ENCODE peak calls at places on chromosome 17, in six cellular contexts. Q is Kasumi-1; V is AG20443; R is C1 segment of cervical spinal cord; A is SW480; F is CD4-positive, CD25-positive, alpha-beta regulatory T cell. S is an unnamed sample.

GRCh38 chr17:76868176-76868668 is at the start of gene MGAT5B:
- DNase-seq in F (peak; percentile 71), V (peak; percentile 96), A (peak; percentile 73), Q (peak; percentile 67), R (peak; percentile 13), S (no peak)

GRCh38 chr17:17757391-17757791 is 76.1 kb downstream of the RAI1 start:
- DNase-seq in V (no peak), R (no peak), Q (peak; percentile 55), A (no peak), F (peak; percentile 80), S (no peak)

GRCh38 chr17:75720656-75721462 is at the start of gene ITGB4:
- DNase-seq in R (peak; percentile 48), A (peak; percentile 95), V (peak; percentile 52), Q (no peak), F (peak; percentile 73), S (no peak)

GRCh38 chr17:77033892-77034404 is 106.8 kb upstream of the SEC14L1 start:
- DNase-seq in R (no peak), Q (no peak), A (no peak), F (no peak), V (no peak), S (no peak)

GRCh38 chr17:40075216-40076100 is 12.7 kb downstream of the THRA start:
- DNase-seq in V (peak; percentile 70), A (no peak), Q (peak; percentile 77), F (peak; percentile 69), R (peak; percentile 75), S (no peak)

GRCh38 chr17:1206016-1206787 is 26.4 kb upstream of the ABR start:
- DNase-seq in F (no peak), V (no peak), R (no peak), Q (no peak), A (no peak), S (no peak)

GRCh38 chr17:17626840-17627239 is 35.3 kb upstream of the PEMT start:
- DNase-seq in R (no peak), Q (no peak), A (no peak), F (no peak), V (no peak), S (peak; percentile 60)

GRCh38 chr17:15039366-15039765 is 225.8 kb downstream of the PMP22 start:
- DNase-seq in A (no peak), Q (no peak), R (no peak), F (no peak), V (no peak), S (no peak)

GRCh38 chr17:6666077-6666521 is 14.5 kb downstream of the C17orf100 start:
- DNase-seq in A (peak; percentile 83), F (peak; percentile 61), V (peak; percentile 91), R (peak; percentile 42), Q (peak; percentile 37), S (no peak)

GRCh38 chr17:18185391-18185790 is 1.8 kb downstream of the ALKBH5 start:
- DNase-seq in Q (no peak), F (no peak), A (no peak), V (no peak), R (no peak), S (no peak)

GRCh38 chr17:63082273-63082861 is 116.3 kb downstream of the TANC2 start:
- DNase-seq in Q (peak; percentile 56), F (peak; percentile 33), V (peak; percentile 23), R (no peak), A (peak; percentile 14), S (no peak)

GRCh38 chr17:292016-292415 is 60.6 kb downstream of the RPH3AL start:
- DNase-seq in R (no peak), Q (no peak), A (no peak), V (no peak), F (no peak), S (peak; percentile 72)

GRCh38 chr17:59406808-59407381 is 75.4 kb downstream of the YPEL2 start:
- DNase-seq in A (no peak), Q (no peak), V (peak; percentile 17), R (no peak), F (no peak), S (no peak)

GRCh38 chr17:69592692-69593350 is 178.3 kb downstream of the MAP2K6 start:
- DNase-seq in V (no peak), A (no peak), F (no peak), R (no peak), Q (no peak), S (no peak)

GRCh38 chr17:49439673-49440571 is 25.2 kb upstream of the PHB1 start:
- DNase-seq in R (no peak), V (peak; percentile 62), A (peak; percentile 90), F (no peak), Q (no peak), S (peak; percentile 58)

GRCh38 chr17:29747660-29748059 is 124.9 kb upstream of the CORO6 start:
- DNase-seq in A (no peak), F (no peak), R (no peak), Q (no peak), V (no peak), S (no peak)